ENCODE peak calls at places on chromosomes 11 and 22, in ten cellular contexts. Q is body of pancreas; C is astrocyte; G is psoas muscle; Z is A549; W is Panc1; H is naive thymus-derived CD4-positive, alpha-beta T cell; D is testis; A is OCI-LY7; N is mesenchymal stem cell. B is an unnamed sample.

GRCh38 chr22:27959335-27960090 is 40.5 kb upstream of the PITPNB start:
- DNase-seq in Q (peak; percentile 18), C (no peak), G (no peak), Z (no peak), W (no peak), H (no peak), D (no peak), A (no peak), N (no peak), B (no peak)

GRCh38 chr11:2815762-2816496 is 69.6 kb downstream of the CDKN1C start:
- DNase-seq in Q (no peak), C (no peak), G (peak; percentile 9), Z (no peak), W (no peak), H (no peak), D (no peak), A (no peak), N (no peak), B (peak; percentile 17)

GRCh38 chr22:27757928-27758525 is 43.5 kb downstream of the MN1 start:
- DNase-seq in Q (no peak), C (no peak), G (no peak), Z (no peak), W (no peak), H (no peak), D (no peak), A (no peak), N (no peak), B (peak; percentile 54)

GRCh38 chr11:119479685-119480275 is 56.8 kb upstream of the THY1 start:
- DNase-seq in Q (no peak), C (peak; percentile 32), G (no peak), Z (peak; percentile 69), W (no peak), H (no peak), D (no peak), A (peak; percentile 24), N (peak; percentile 77), B (no peak)

GRCh38 chr11:15800121-15800800 is 556.1 kb downstream of the SOX6 start:
- DNase-seq in Q (peak; percentile 33), C (peak; percentile 94), G (peak; percentile 46), Z (no peak), W (no peak), H (no peak), D (peak; percentile 37), A (no peak), N (peak; percentile 86), B (no peak)

GRCh38 chr11:90698238-90698637 is 475.4 kb upstream of the CHORDC1 start:
- DNase-seq in Q (no peak), C (no peak), G (no peak), Z (no peak), W (no peak), H (no peak), D (no peak), A (no peak), N (no peak), B (no peak)

GRCh38 chr11:110428956-110429613 is 663 bp upstream of the FDX1 start:
- DNase-seq in Q (no peak), C (no peak), G (no peak), Z (no peak), W (no peak), H (no peak), D (peak; percentile 41), A (peak; percentile 41), N (peak; percentile 3), B (no peak)

GRCh38 chr11:85167038-85167437 is 460.1 kb downstream of the DLG2 start:
- DNase-seq in Q (no peak), C (peak; percentile 1), G (no peak), Z (no peak), W (no peak), H (no peak), D (no peak), A (no peak), N (no peak), B (no peak)

GRCh38 chr22:21446128-21446826 is 20.9 kb upstream of the TMEM191C start:
- DNase-seq in Q (peak; percentile 4), C (no peak), G (peak; percentile 9), Z (no peak), W (no peak), H (peak; percentile 18), D (peak; percentile 12), A (no peak), N (no peak), B (peak; percentile 35)

GRCh38 chr11:128503231-128503991 is 83.9 kb downstream of the ETS1 start:
- DNase-seq in Q (no peak), C (peak; percentile 96), G (no peak), Z (no peak), W (no peak), H (no peak), D (no peak), A (no peak), N (peak; percentile 96), B (no peak)

GRCh38 chr11:61332266-61332822 is 561 bp downstream of the DDB1 start:
- DNase-seq in Q (no peak), C (no peak), G (no peak), Z (no peak), W (no peak), H (no peak), D (peak; percentile 29), A (peak; percentile 10), N (peak; percentile 71), B (no peak)

GRCh38 chr11:20045098-20045688 is 115.1 kb downstream of the DBX1 start:
- DNase-seq in Q (peak; percentile 95), C (no peak), G (no peak), Z (no peak), W (no peak), H (no peak), D (no peak), A (no peak), N (no peak), B (no peak)

GRCh38 chr11:65373839-65374580 is 8.4 kb downstream of the SLC25A45 start:
- DNase-seq in Q (no peak), C (no peak), G (no peak), Z (no peak), W (no peak), H (no peak), D (no peak), A (no peak), N (no peak), B (no peak)

GRCh38 chr22:40567106-40567505 is 69.4 kb downstream of the MRTFA start:
- DNase-seq in Q (no peak), C (peak; percentile 79), G (no peak), Z (no peak), W (peak; percentile 10), H (no peak), D (no peak), A (no peak), N (no peak), B (no peak)

GRCh38 chr22:40638261-40638660 is 1.7 kb upstream of the MRTFA start:
- DNase-seq in Q (no peak), C (no peak), G (no peak), Z (no peak), W (no peak), H (no peak), D (no peak), A (no peak), N (no peak), B (no peak)

GRCh38 chr11:1899686-1900085 is 8.0 kb upstream of the PRR33 start:
- DNase-seq in Q (no peak), C (no peak), G (no peak), Z (no peak), W (no peak), H (no peak), D (no peak), A (no peak), N (no peak), B (no peak)

GRCh38 chr11:96204366-96204659 is 138.7 kb downstream of the MAML2 start:
- DNase-seq in Q (no peak), C (no peak), G (no peak), Z (no peak), W (no peak), H (no peak), D (no peak), A (no peak), N (peak; percentile 61), B (no peak)
- H3K27ac ChIP-seq in Q (no peak overlapping the region), C (no peak overlapping the region), G (no peak overlapping the region), Z (no peak overlapping the region), W (no peak overlapping the region), H (peak overlapping the region; percentile 62), D (no peak overlapping the region), A (no peak overlapping the region), N (peak overlapping the region; percentile 94), B (no peak overlapping the region)

DNA sequence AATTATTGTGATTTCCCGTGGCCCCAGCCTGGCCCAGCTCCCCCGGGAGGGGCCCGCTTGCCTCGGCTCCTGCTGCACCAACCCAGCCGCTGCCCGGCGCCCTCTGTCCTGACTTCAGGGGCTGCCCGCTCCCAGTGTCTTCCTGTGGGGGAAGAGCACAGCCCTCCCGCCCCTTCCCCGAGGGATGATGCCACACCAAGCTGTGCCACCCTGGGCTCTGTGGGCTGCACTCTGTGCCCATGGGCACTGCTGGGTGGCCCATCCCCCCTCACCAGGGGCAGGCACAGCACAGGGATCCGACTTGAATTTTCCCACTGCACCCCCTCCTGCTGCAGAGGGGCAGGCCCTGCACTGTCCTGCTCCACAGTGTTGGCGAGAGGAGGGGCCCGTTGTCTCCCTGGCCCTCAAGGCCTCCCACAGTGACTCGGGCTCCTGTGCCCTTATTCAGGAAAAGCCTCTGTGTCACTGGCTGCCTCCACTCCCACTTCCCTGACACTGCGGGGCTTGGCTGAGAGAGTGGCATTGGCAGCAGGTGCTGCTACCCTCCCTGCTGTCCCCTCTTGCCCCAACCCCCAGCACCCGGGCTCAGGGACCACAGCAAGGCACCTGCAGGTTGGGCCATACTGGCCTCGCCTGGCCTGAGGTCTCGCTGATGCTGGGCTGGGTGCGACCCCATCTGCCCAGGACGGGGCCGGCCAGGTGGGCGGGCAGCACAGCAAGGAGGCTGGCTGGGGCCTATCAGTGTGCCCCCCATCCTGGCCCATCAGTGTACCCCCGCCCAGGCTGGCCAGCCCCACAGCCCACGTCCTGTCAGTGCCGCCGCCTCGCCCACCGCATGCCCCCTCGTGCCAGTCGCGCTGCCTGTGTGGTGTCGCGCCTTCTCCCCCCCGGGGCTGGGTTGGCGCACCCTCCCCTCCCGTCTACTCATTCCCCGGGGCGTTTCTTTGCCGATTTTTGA is 3.3 kb upstream of the ANKRD13D start:
- DNase-seq in Q (no peak), C (no peak), G (peak; percentile 27), Z (no peak), W (no peak), H (no peak), D (no peak), A (no peak), N (no peak), B (peak; percentile 55)
- H3K4me3 ChIP-seq in Q (no peak overlapping the region), C (no peak overlapping the region), G (no peak overlapping the region), Z (no peak overlapping the region), W (no peak overlapping the region), H (no peak overlapping the region), D (no peak overlapping the region), A (no peak overlapping the region), N (no peak overlapping the region), B (no peak overlapping the region)

DNA sequence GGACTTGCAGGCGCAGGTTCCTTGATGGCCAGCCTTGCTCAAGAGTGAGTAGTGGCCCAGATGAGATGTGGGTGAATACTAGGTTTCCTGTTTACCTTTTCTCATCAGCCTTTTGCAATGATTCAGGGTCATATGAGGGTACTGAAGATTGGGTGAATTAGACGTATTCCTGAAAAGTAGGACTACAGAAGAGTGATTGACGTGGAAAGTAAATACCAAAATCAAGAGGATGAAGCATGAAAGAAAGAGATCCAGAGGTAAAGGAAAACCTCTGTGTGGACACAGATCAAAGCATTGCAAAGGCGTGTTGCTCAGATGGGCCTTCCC is 59.9 kb downstream of the CYB5R2 start:
- DNase-seq in Q (no peak), C (no peak), G (no peak), Z (no peak), W (no peak), H (no peak), D (no peak), A (no peak), N (peak; percentile 33), B (no peak)
- H3K27ac ChIP-seq in Q (peak overlapping the region; percentile 2), C (no peak overlapping the region), G (no peak overlapping the region), Z (peak overlapping the region; percentile 27), W (no peak overlapping the region), H (no peak overlapping the region), D (no peak overlapping the region), A (no peak overlapping the region), N (no peak overlapping the region), B (no peak overlapping the region)

GRCh38 chr22:43474161-43475101 is 62.6 kb downstream of the MPPED1 start:
- DNase-seq in Q (no peak), C (no peak), G (no peak), Z (no peak), W (no peak), H (no peak), D (no peak), A (no peak), N (peak; percentile 55), B (no peak)
- H3K4me3 ChIP-seq in Q (no peak overlapping the region), C (no peak overlapping the region), G (no peak overlapping the region), Z (no peak overlapping the region), W (no peak overlapping the region), H (no peak overlapping the region), D (no peak overlapping the region), A (no peak overlapping the region), N (no peak overlapping the region), B (no peak overlapping the region)

B was measured in aorta.